ENCODE peak calls at places on chromosomes 13 and 19, in eight cellular contexts. G is EH, X is adrenal gland, S is islet precursor cell, Z is HFFc6, U is activated T-helper 1 cell treated with Interleukin-2 at 50 U/mL for 16 hours, L is Right ventricle myocardium superior, B is GM23248. R is an unnamed sample.

GRCh38 chr13:103539265-103539664 is 473.0 kb upstream of the SLC10A2 start:
- DNase-seq in G (no peak), X (no peak), S (peak), Z (no peak), U (no peak), L (peak), B (no peak), R (no peak)

GRCh38 chr19:49132974-49133609 is 13.7 kb downstream of the PPFIA3 start:
- DNase-seq in G (no peak), X (peak), S (peak), Z (no peak), U (no peak), L (peak), B (no peak), R (no peak)

GRCh38 chr13:76164290-76164689 is 528.2 kb downstream of the LMO7 start:
- DNase-seq in G (peak), X (no peak), S (no peak), Z (no peak), U (no peak), L (no peak), B (no peak), R (no peak)

GRCh38 chr19:31625575-31625974 is 276.3 kb upstream of the TSHZ3 start:
- DNase-seq in G (no peak), X (no peak), S (no peak), Z (no peak), U (no peak), L (no peak), B (no peak), R (no peak)

GRCh38 chr13:102847272-102848234 is 1.7 kb downstream of the ERCC5 start:
- DNase-seq in G (peak), X (no peak), S (no peak), Z (no peak), U (no peak), L (no peak), B (peak), R (peak)

GRCh38 chr19:2717638-2718541 is 3.3 kb downstream of the DIRAS1 start:
- DNase-seq in G (no peak), X (no peak), S (no peak), Z (no peak), U (no peak), L (no peak), B (no peak), R (no peak)

GRCh38 chr19:10431943-10432735 is 11.8 kb downstream of the PDE4A start:
- DNase-seq in G (peak), X (peak), S (peak), Z (no peak), U (peak), L (peak), B (peak), R (peak)

GRCh38 chr13:81089758-81090157 is 748.8 kb upstream of the SPRY2 start:
- DNase-seq in G (no peak), X (no peak), S (no peak), Z (no peak), U (no peak), L (no peak), B (no peak), R (no peak)

GRCh38 chr13:75550159-75550567 is 572 bp downstream of the UCHL3 start:
- DNase-seq in G (peak), X (peak), S (peak), Z (peak), U (no peak), L (no peak), B (peak), R (peak)

GRCh38 chr19:9406798-9407352 is 28.5 kb downstream of the ZNF266 start:
- DNase-seq in G (peak), X (peak), S (no peak), Z (peak), U (no peak), L (peak), B (peak), R (peak)

GRCh38 chr19:46746281-46746965 is at the start of gene STRN4:
- DNase-seq in G (peak), X (no peak), S (no peak), Z (no peak), U (peak), L (peak), B (peak), R (peak)

GRCh38 chr13:45615501-45616101 is at the start of gene ERICH6B:
- DNase-seq in G (peak), X (peak), S (peak), Z (peak), U (no peak), L (peak), B (no peak), R (no peak)

GRCh38 chr13:72244788-72245187 is 377.8 kb upstream of the DACH1 start:
- DNase-seq in G (no peak), X (no peak), S (no peak), Z (no peak), U (no peak), L (no peak), B (no peak), R (no peak)

GRCh38 chr13:111539252-111539651 is 218.8 kb downstream of the TEX29 start:
- DNase-seq in G (no peak), X (no peak), S (no peak), Z (no peak), U (no peak), L (no peak), B (no peak), R (no peak)

GRCh38 chr13:41639955-41640780 is 182.8 kb downstream of the RGCC start:
- DNase-seq in G (peak), X (no peak), S (no peak), Z (no peak), U (no peak), L (no peak), B (peak), R (no peak)

GRCh38 chr19:3644351-3645066 is 17.9 kb upstream of the CACTIN start:
- DNase-seq in G (peak), X (no peak), S (no peak), Z (no peak), U (no peak), L (peak), B (peak), R (no peak)

GRCh38 chr19:17933414-17934129 is 757 bp downstream of the CCDC124 start:
- DNase-seq in G (peak), X (no peak), S (no peak), Z (peak), U (no peak), L (no peak), B (peak), R (no peak)

GRCh38 chr19:40594657-40595077 is 6.5 kb upstream of the LTBP4 start:
- DNase-seq in G (peak), X (no peak), S (no peak), Z (peak), U (no peak), L (no peak), B (peak), R (no peak)

GRCh38 chr13:97273341-97273831 is 51.3 kb downstream of the MBNL2 start:
- DNase-seq in G (peak), X (no peak), S (no peak), Z (peak), U (no peak), L (peak), B (peak), R (no peak)

GRCh38 chr19:5115771-5116202 is 146.9 kb downstream of the KDM4B start:
- DNase-seq in G (no peak), X (no peak), S (no peak), Z (no peak), U (no peak), L (no peak), B (peak), R (no peak)

GRCh38 chr13:52405369-52405766 is 604 bp downstream of the THSD1 start:
- DNase-seq in G (peak), X (no peak), S (no peak), Z (no peak), U (no peak), L (no peak), B (peak), R (no peak)

GRCh38 chr19:33032218-33032781 is 32.4 kb downstream of the RHPN2 start:
- DNase-seq in G (no peak), X (no peak), S (no peak), Z (no peak), U (no peak), L (no peak), B (no peak), R (no peak)

GRCh38 chr19:7862413-7862951 is 11.7 kb downstream of the PRR36 start:
- DNase-seq in G (peak), X (peak), S (peak), Z (no peak), U (peak), L (peak), B (peak), R (peak)

GRCh38 chr13:96848275-96848674 is 146.0 kb downstream of the OXGR1 start:
- DNase-seq in G (no peak), X (no peak), S (no peak), Z (no peak), U (no peak), L (no peak), B (no peak), R (no peak)

GRCh38 chr19:56110515-56111448 is 10.3 kb downstream of the ZNF787 start:
- DNase-seq in G (no peak), X (peak), S (peak), Z (no peak), U (no peak), L (peak), B (no peak), R (no peak)